ENCODE peak calls at places on chromosomes 3 and 15, in six cellular contexts. X is SK-N-SH, D is GM12878, O is HCT116, Y is H1, W is HepG2. N is an unnamed sample.

GRCh38 chr3:150149651-150150051 is 179.0 kb upstream of the PFN2 start:
- DNase-seq in X (no peak), O (no peak), W (no peak), D (no peak), Y (no peak), N (no peak)

GRCh38 chr15:67143646-67144045 is 78.2 kb downstream of the SMAD3 start:
- DNase-seq in W (no peak), D (no peak), X (no peak), Y (no peak), O (no peak), N (no peak)

GRCh38 chr3:72492240-72492639 is 356.0 kb downstream of the SHQ1 start:
- DNase-seq in W (no peak), Y (no peak), X (no peak), D (no peak), O (no peak), N (no peak)

GRCh38 chr3:25294406-25294805 is 133.7 kb upstream of the RARB start:
- DNase-seq in X (no peak), W (no peak), D (no peak), O (no peak), Y (no peak), N (no peak)

GRCh38 chr3:115713247-115713646 is 89.9 kb downstream of the GAP43 start:
- DNase-seq in W (no peak), X (peak), O (no peak), Y (no peak), D (no peak), N (no peak)

GRCh38 chr3:122767690-122768372 is 25.8 kb downstream of the HSPBAP1 start:
- DNase-seq in D (no peak), O (no peak), Y (no peak), W (no peak), X (no peak), N (no peak)

GRCh38 chr15:56491110-56491722 is 26.3 kb upstream of the MNS1 start:
- DNase-seq in Y (peak), O (peak), D (peak), W (peak), X (peak), N (peak)

GRCh38 chr15:101251830-101252820 is at the start of gene CHSY1:
- DNase-seq in D (peak), X (peak), O (peak), W (peak), Y (no peak), N (peak)

GRCh38 chr15:61621146-61621545 is 392.0 kb upstream of the RORA start:
- DNase-seq in D (no peak), X (peak), Y (no peak), O (no peak), W (peak), N (peak)

GRCh38 chr3:172357850-172358754 is 90.2 kb downstream of the GHSR start:
- DNase-seq in X (no peak), Y (no peak), D (no peak), O (no peak), W (no peak), N (no peak)

GRCh38 chr3:4670352-4670751 is 177.2 kb downstream of the ITPR1 start:
- DNase-seq in D (no peak), Y (no peak), W (peak), O (no peak), X (peak), N (peak)

GRCh38 chr15:66936115-66936863 is 129.1 kb upstream of the SMAD3 start:
- DNase-seq in O (no peak), D (no peak), Y (no peak), W (no peak), X (peak), N (no peak)

GRCh38 chr3:163056874-163057497 is 1560.4 kb downstream of the OTOL1 start:
- DNase-seq in W (peak), Y (no peak), X (peak), D (no peak), O (peak), N (peak)

GRCh38 chr3:43104786-43105185 is 1.1 kb downstream of the POMGNT2 start:
- DNase-seq in Y (no peak), O (no peak), D (no peak), X (no peak), W (no peak), N (peak)

GRCh38 chr3:43105597-43106292 is at the start of gene POMGNT2:
- DNase-seq in O (peak), D (peak), X (peak), W (peak), Y (peak), N (peak)

GRCh38 chr3:43104039-43104438 is 1.8 kb downstream of the POMGNT2 start:
- DNase-seq in X (no peak), Y (no peak), D (no peak), W (no peak), O (no peak), N (no peak)

GRCh38 chr3:43105224-43105596 is 669 bp downstream of the POMGNT2 start:
- DNase-seq in D (no peak), X (no peak), Y (no peak), W (no peak), O (no peak), N (no peak)

DNA sequence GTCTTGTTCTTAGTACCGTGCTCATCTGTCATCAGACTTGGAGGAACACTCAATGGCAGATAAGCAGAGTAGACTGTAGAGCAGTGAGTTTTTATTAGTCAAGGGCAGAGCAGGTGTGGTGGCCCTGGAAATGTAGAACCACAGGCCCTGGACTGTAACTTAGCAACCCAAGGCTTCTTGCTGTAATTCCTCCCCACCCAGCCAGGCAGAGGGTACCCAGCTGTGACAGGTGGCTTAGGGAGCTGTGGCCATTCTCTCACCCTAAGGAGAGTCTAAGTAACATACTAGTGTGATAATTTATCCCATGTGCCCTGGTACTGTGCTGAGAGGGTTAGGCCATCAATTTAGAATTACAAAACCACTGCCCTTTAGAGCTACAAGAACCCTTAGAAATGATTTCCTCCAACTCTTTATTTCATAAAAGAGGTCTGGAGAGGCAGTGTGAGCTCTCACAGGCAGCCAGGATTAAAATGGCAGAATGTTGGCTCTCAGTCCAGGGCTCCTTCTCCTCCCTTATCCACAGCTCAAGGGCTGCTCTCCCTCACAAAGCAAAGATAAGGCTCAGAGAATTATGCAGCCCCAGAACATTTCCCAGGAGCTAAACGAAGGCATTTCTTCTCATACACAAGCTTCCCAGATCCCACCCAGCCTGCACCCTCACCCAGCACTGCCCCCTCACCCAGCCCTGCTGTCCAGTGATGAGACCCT is 3.0 kb downstream of the POMGNT2 start:
- DNase-seq in O (no peak), D (no peak), X (no peak), W (no peak), Y (no peak), N (no peak)
- TF ChIP-seq POLR2AphosphoS5 in O (no peak), D (no peak), X (no peak), W (no peak), Y (no peak), N (no peak)

DNA sequence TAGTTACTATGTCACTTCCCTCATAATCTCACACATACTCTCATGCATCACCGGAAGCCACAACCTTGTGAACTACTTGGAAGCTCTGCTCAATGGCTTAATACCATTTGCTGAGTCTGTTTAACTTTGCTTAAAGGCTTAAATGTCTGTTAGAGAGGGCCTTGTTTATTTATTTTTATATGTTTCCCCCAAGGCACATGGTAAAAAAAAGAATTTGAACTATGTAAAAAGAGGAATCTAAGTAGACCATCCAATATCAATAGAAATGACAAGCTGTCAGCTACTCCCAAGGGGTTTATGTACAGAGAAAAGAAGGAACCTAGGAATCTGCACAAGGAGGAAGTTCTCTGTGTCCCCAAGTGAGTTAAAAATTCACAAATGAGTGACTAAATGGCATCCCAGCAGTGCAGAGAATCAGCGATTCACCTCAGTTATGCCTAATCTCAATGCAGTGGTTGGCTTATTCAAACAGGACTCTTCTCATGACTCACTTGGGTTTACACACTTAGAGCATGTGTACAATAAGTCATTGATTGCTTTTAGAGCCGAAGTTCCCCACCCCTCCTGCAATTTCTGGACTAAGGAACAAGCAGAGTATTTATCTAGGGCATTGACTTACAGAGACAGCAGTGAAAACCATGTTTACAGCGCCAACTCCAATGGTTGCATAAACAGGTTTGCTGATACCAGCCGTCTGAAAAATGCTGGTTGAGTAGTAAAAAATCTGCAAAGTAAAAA is 24.4 kb downstream of the SLC2A2 start:
- DNase-seq in O (no peak), D (peak), W (peak), Y (no peak), X (no peak), N (no peak)
- TF ChIP-seq YY1 in O (no peak), D (no peak), W (no peak), Y (no peak), X (no peak), N (no peak)

DNA sequence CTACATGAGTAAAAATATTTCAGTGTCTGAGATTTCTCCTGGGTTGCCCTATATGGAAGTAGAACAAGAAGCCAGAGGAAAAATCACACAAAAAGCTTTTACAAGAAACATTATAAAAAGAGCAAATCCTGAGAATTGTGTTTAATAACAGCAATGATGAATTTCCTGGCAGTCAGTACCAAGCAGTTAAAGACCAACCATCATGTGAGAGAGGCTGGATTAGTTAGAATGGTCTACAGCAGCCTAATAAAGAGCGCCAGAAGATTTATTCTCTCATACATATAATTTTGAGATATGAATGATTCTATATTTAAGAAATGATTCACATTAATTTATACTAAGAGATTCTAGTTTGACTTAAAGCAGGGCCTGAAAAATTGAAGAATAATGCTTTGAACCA is 59.8 kb upstream of the DPH6 start:
- DNase-seq in Y (no peak), D (no peak), W (no peak), X (no peak), O (no peak), N (no peak)
- TF ChIP-seq CTCF in Y (no peak), D (no peak), W (no peak), X (no peak), O (no peak), N (no peak)

GRCh38 chr3:197692641-197693040 is 44.1 kb downstream of the RUBCN start:
- DNase-seq in D (no peak), Y (no peak), W (no peak), O (no peak), X (no peak), N (no peak)
- TF ChIP-seq POLR2AphosphoS5 in D (no peak), Y (no peak), W (no peak), O (no peak), X (no peak), N (no peak)

GRCh38 chr15:48967336-48967735 is 3.6 kb upstream of the SHC4 start:
- DNase-seq in O (no peak), Y (no peak), D (no peak), X (no peak), W (no peak), N (no peak)

GRCh38 chr15:48966595-48967301 is 3.0 kb upstream of the SHC4 start:
- DNase-seq in D (peak), Y (no peak), X (no peak), O (no peak), W (no peak), N (no peak)

GRCh38 chr15:48964898-48965297 is 1.2 kb upstream of the SHC4 start:
- DNase-seq in D (no peak), X (no peak), W (no peak), Y (no peak), O (no peak), N (no peak)

GRCh38 chr15:48968066-48968465 is 4.3 kb upstream of the SHC4 start:
- DNase-seq in Y (no peak), W (no peak), D (no peak), O (no peak), X (no peak), N (no peak)

GRCh38 chr15:48965972-48966371 is 2.3 kb upstream of the SHC4 start:
- DNase-seq in D (peak), W (no peak), O (peak), Y (no peak), X (no peak), N (no peak)
- TF ChIP-seq YY1 in D (peak), W (no peak), O (no peak), Y (no peak), X (no peak), N (no peak)

DNA sequence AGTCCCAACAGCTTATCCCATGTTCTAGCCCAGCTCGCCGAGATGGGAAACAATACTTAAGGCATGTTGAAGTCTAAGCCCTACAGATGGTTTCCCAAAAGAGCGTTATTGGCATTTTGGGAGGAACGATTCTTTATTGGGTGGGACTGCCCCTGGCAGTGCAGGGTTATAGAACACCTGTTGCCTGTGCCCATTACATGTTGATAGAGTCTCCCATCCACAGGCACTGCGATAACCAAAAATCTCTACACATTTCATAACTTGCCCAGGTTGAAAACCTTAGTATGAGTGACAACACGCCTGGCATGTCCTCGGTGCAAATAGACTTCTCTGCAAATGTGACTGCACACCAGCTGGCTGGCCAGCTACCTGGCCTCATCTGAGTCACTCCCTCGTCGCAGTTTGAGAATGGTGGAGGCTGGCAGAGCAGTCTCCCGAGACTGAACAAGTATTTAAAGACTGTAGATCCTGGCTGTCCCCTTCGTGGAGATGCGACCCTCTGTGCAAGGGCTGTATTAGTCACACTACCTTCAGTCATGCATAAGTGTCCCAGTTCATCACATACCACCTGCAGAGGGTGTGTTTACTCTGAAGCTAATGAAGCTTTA is 18.7 kb downstream of the ZNF80 start:
- DNase-seq in W (no peak), D (no peak), Y (no peak), X (no peak), O (no peak), N (no peak)
- TF ChIP-seq CTCF in W (no peak), D (no peak), Y (no peak), X (no peak), O (no peak), N (no peak)

DNA sequence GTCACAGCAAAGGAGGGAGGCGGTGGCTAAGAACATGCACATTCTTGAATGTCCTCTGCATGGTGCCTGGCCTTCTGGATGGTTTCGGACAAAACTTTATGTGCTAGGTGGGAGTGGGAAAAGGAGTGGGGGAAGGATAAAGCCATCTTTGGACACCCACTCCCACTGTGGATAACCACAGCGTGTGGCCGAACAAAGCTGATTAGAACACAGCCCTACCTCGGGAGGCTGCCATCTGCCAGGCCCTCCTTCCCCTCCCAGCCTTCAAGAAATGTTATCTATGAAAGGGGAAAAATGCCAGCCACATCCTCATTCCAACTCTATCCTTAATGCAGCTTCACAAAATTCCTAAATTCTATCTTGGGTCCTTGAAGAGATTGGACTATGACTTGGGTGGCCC is 18.8 kb downstream of the AMOTL2 start:
- DNase-seq in X (no peak), D (no peak), O (no peak), Y (no peak), W (no peak), N (no peak)
- TF ChIP-seq POLR2AphosphoS5 in X (no peak), D (no peak), O (no peak), Y (no peak), W (no peak), N (no peak)

DNA sequence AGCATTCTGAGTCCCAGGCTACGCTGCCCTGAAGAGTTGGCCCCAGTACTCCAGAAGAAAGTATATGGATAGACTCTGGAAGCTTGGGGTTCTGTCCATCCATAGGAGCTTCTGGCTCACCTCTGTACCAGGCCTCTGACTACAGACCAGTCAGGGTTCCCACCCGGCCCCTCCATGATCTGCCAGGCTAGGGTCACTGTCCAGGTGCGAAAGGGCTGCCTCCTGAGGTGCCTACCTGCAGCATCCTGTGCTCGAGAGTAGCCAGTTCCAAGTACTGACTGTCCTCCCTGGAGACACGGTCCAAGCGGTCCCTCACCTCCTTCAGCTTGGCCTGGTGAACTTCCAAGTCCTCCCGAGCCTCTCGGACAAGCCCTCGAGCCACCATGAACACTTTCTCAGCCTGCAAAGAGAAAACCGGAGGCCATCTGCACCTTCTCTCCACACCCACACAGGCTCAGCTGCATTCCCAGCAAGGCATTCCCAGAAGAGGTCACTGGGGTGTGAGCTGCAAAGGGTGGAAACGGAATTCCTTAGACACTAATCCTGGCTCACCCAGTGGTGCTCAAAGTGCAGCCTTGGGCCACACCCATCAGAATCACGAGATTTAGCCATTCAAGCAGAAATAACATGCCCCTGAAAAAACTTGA is 3.7 kb upstream of the PLXNB1 start:
- DNase-seq in O (no peak), D (no peak), Y (no peak), X (no peak), W (peak), N (no peak)
- TF ChIP-seq YY1 in O (no peak), D (no peak), Y (no peak), X (no peak), W (no peak), N (no peak)

N was measured in K562.